ENCODE peak calls at places on chromosomes 5 and 9, in six cellular contexts. N is uterus, F is psoas muscle, W is PC-3, K is tibial nerve, D is body of pancreas. Z is an unnamed sample.

GRCh38 chr5:142206801-142207200 is 98.2 kb downstream of the NDFIP1 start:
- DNase-seq in N (no peak), F (no peak), W (peak), K (no peak), D (no peak), Z (no peak)

GRCh38 chr5:160463775-160464465 is 42.3 kb downstream of the PTTG1 start:
- DNase-seq in N (no peak), F (no peak), W (peak), K (no peak), D (peak), Z (no peak)

GRCh38 chr5:88686743-88687142 is 196.2 kb downstream of the MEF2C start:
- DNase-seq in N (no peak), F (no peak), W (no peak), K (no peak), D (no peak), Z (no peak)

GRCh38 chr5:96758621-96759020 is 49.1 kb downstream of the ERAP1 start:
- DNase-seq in N (no peak), F (no peak), W (no peak), K (no peak), D (no peak), Z (no peak)

GRCh38 chr9:100294806-100295205 is 57.9 kb downstream of the TEX10 start:
- DNase-seq in N (no peak), F (no peak), W (no peak), K (no peak), D (peak), Z (no peak)

GRCh38 chr5:151547364-151547763 is 43.8 kb downstream of the FAT2 start:
- DNase-seq in N (no peak), F (no peak), W (no peak), K (no peak), D (no peak), Z (no peak)

GRCh38 chr9:89419978-89420394 is 77.9 kb downstream of the SEMA4D start:
- DNase-seq in N (no peak), F (no peak), W (no peak), K (no peak), D (no peak), Z (no peak)

GRCh38 chr9:19901586-19901985 is 112.7 kb upstream of the SLC24A2 start:
- DNase-seq in N (no peak), F (no peak), W (no peak), K (no peak), D (no peak), Z (no peak)

GRCh38 chr5:172437445-172438303 is 16.7 kb downstream of the SH3PXD2B start:
- DNase-seq in N (peak), F (peak), W (peak), K (peak), D (peak), Z (no peak)

GRCh38 chr5:114361724-114362196 is at the start of gene KCNN2:
- DNase-seq in N (peak), F (peak), W (peak), K (peak), D (peak), Z (no peak)

GRCh38 chr9:110152704-110153374 is 55.1 kb downstream of the C9orf152 start:
- DNase-seq in N (no peak), F (no peak), W (peak), K (peak), D (no peak), Z (no peak)

GRCh38 chr5:177365845-177366527 is 8.3 kb downstream of the RGS14 start:
- DNase-seq in N (no peak), F (no peak), W (no peak), K (no peak), D (no peak), Z (no peak)

GRCh38 chr5:136028782-136029742 is at the start of gene TGFBI:
- DNase-seq in N (peak), F (peak), W (peak), K (peak), D (peak), Z (no peak)

GRCh38 chr5:109318455-109319108 is 91.2 kb downstream of the PJA2 start:
- DNase-seq in N (no peak), F (no peak), W (no peak), K (no peak), D (no peak), Z (no peak)

GRCh38 chr5:55535199-55535905 is 588 bp upstream of the PLPP1 start:
- DNase-seq in N (no peak), F (no peak), W (no peak), K (no peak), D (no peak), Z (no peak)

GRCh38 chr5:65927497-65928340 is 1.3 kb downstream of the ERBIN start:
- DNase-seq in N (no peak), F (no peak), W (peak), K (no peak), D (peak), Z (no peak)

GRCh38 chr5:41682641-41683040 is 172.2 kb upstream of the PLCXD3 start:
- DNase-seq in N (no peak), F (no peak), W (no peak), K (no peak), D (no peak), Z (no peak)

GRCh38 chr9:105401651-105402050 is 46.2 kb upstream of the FSD1L start:
- DNase-seq in N (no peak), F (no peak), W (no peak), K (no peak), D (no peak), Z (no peak)

GRCh38 chr9:120360046-120360445 is 219.9 kb downstream of the CDK5RAP2 start:
- DNase-seq in N (no peak), F (no peak), W (no peak), K (no peak), D (no peak), Z (no peak)
- H3K27ac ChIP-seq in N (no peak), F (no peak), W (no peak), K (no peak), D (no peak), Z (no peak)

GRCh38 chr5:73296772-73297171 is 123.8 kb downstream of the TMEM174 start:
- DNase-seq in N (no peak), F (no peak), W (peak), K (no peak), D (no peak), Z (no peak)

GRCh38 chr5:73299017-73299630 is 126.1 kb downstream of the TMEM174 start:
- DNase-seq in N (no peak), F (no peak), W (peak), K (no peak), D (no peak), Z (no peak)

GRCh38 chr5:73298251-73299016 is 125.4 kb downstream of the TMEM174 start:
- DNase-seq in N (no peak), F (no peak), W (no peak), K (no peak), D (no peak), Z (no peak)

GRCh38 chr5:73295447-73295846 is 122.5 kb downstream of the TMEM174 start:
- DNase-seq in N (no peak), F (no peak), W (no peak), K (no peak), D (no peak), Z (no peak)

GRCh38 chr5:73297430-73297829 is 124.4 kb downstream of the TMEM174 start:
- DNase-seq in N (no peak), F (no peak), W (no peak), K (no peak), D (no peak), Z (no peak)
- TF ChIP-seq CTCF in N (no peak), F (no peak), W (no peak), K (no peak), D (no peak), Z (no peak)

GRCh38 chr5:179354305-179354882 is 9.1 kb upstream of the ADAMTS2 start:
- DNase-seq in N (no peak), F (no peak), W (no peak), K (no peak), D (no peak), Z (no peak)

GRCh38 chr5:179361204-179361603 is 15.9 kb upstream of the ADAMTS2 start:
- DNase-seq in N (no peak), F (no peak), W (no peak), K (no peak), D (no peak), Z (no peak)

GRCh38 chr5:179357036-179357435 is 11.8 kb upstream of the ADAMTS2 start:
- DNase-seq in N (no peak), F (no peak), W (no peak), K (no peak), D (no peak), Z (no peak)

GRCh38 chr5:179355976-179356968 is 11.0 kb upstream of the ADAMTS2 start:
- DNase-seq in N (no peak), F (no peak), W (no peak), K (peak), D (peak), Z (no peak)
- H3K27ac ChIP-seq in N (no peak), F (no peak), W (no peak), K (peak), D (peak), Z (no peak)

GRCh38 chr5:82792001-82792615 is 285.1 kb downstream of the TMEM167A start:
- DNase-seq in N (no peak), F (no peak), W (no peak), K (no peak), D (no peak), Z (no peak)

GRCh38 chr5:82798676-82799075 is 278.5 kb downstream of the TMEM167A start:
- DNase-seq in N (no peak), F (no peak), W (no peak), K (no peak), D (no peak), Z (no peak)

GRCh38 chr5:82796643-82797416 is 280.4 kb downstream of the TMEM167A start:
- DNase-seq in N (no peak), F (no peak), W (no peak), K (no peak), D (no peak), Z (no peak)

GRCh38 chr5:82794876-82795275 is 282.3 kb downstream of the TMEM167A start:
- DNase-seq in N (no peak), F (no peak), W (peak), K (no peak), D (no peak), Z (no peak)

DNA sequence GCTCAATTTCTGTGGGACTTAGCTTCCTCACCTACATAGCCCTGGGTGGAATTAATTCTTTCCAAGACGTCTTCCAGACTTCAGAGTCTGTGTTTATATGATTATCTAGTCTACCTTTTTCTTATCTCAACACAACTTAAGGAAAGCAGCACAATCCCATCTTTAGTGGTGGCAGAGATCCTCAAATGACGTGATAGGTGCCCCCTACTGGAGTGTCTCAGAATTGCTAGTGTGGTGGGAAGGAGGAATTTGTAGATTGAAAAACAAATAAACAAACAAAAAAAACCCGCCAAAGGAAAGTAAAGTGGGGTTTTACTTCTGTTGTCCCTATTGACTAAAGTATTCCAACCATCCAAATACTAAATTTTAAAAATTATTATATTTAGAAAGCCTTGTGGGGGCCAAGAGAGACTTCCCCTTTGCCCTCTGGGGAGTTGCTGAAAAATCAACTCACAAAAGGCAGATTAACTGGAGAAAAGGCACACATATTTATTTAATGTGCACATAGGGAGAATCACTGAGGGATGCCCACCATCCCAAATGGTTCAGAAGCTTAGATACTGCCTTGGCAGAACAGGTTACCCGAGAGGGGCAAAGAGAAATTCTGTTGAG is 283.3 kb downstream of the TMEM167A start:
- DNase-seq in N (no peak), F (no peak), W (peak), K (peak), D (peak), Z (peak)
- TF ChIP-seq CTCF in N (peak), F (peak), W (peak), K (peak), D (peak), Z (peak)

DNA sequence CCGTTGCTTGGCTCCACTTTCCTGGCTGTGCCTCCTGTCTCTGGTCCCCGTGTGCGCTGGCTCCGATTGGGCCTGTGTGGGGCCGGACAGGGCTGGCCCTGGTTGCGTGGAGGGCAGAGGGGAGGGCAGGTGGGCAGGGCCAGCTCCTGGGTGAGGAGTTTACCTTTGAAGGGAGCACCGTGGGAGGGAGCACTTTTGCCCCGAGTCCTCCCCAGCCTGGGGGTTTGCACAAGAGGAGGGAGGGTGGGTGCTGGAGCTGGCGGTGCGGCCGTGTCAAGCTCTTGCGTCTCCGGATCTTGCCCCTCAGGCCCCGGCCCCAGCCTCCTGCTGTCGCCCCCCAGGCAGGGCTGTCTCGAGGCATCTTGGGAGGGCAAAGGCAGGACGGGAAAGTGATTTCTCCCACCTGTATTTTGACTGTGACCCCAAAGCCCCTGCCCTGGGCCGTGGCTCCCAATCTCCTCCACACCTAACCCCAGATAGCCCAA is 48.3 kb upstream of the EXOC3 start:
- DNase-seq in N (no peak), F (no peak), W (no peak), K (no peak), D (no peak), Z (no peak)
- H3K27ac ChIP-seq in N (no peak), F (no peak), W (no peak), K (no peak), D (no peak), Z (no peak)

DNA sequence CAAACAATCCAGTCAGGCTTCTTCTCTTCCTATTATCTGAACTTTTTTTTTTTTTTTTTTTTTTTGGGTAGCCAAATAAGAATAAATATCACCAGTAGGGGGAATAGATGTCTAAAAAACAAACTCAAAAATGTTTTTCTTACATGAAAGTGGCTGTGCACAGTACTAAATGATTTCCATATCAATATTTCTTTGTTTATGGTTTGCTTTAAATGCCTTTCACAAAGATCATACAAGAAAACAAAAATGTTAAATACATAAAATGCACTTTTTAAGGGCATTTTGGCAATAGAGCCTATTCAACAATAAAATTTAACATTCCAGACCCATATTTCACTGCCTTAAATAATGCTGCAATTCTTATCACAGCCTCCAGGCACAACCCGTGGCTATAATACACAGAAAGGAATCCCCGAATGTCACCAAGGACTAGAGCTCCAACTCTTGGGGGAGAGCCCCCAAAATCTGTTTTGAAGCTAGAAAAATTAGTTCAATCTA is 91.1 kb upstream of the TBCA start:
- DNase-seq in N (no peak), F (no peak), W (peak), K (no peak), D (no peak), Z (no peak)
- TF ChIP-seq CTCF in N (no peak), F (no peak), W (peak), K (peak), D (no peak), Z (no peak)

DNA sequence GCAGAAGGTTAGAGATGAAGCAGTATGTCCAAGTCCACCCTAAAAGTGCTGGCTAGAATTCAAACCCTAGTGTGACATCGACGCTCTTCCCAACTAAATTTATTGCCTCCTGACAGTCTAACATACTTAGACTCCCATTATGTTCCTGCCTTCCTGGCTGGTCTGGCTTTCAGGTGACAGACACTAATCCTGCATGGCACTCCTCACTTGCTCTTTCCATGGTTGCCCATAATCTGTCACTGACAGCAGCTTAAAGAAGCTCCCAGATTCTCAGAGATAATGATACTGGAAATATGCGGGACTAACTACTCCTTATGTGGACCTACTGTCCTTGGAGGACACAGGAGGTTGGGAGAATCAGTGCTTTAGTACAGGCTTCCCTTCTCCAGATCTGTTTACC is 41.7 kb upstream of the HTR1A start:
- DNase-seq in N (no peak), F (no peak), W (no peak), K (no peak), D (no peak), Z (no peak)
- H3K27ac ChIP-seq in N (no peak), F (no peak), W (no peak), K (no peak), D (no peak), Z (no peak)

GRCh38 chr9:6739218-6739617 is 18.6 kb upstream of the KDM4C start:
- DNase-seq in N (no peak), F (no peak), W (peak), K (no peak), D (no peak), Z (no peak)
- TF ChIP-seq CTCF in N (no peak), F (no peak), W (peak), K (no peak), D (peak), Z (no peak)

Z was measured in CD4-positive, alpha-beta T cell.